ENCODE peak calls at places on chromosomes 11 and 22, in five cellular contexts. One of them, this sample, is unnamed.

GRCh38 chr22:48575567-48576332 is 1251.9 kb downstream of the BRD1 start:
- DNase-seq in SK-N-SH: peak
- DNase-seq in IMR-90: no peak
- DNase-seq in GM12878: no peak
- DNase-seq in K562: no peak
- DNase-seq in this sample: no peak

GRCh38 chr22:23553922-23554870 is 25.9 kb downstream of the IGLL1 start:
- DNase-seq in SK-N-SH: no peak
- DNase-seq in IMR-90: no peak
- DNase-seq in GM12878: no peak
- DNase-seq in K562: no peak
- DNase-seq in this sample: no peak

GRCh38 chr11:134995746-134996145 is 583.7 kb upstream of the B3GAT1 start:
- DNase-seq in SK-N-SH: no peak
- DNase-seq in IMR-90: no peak
- DNase-seq in GM12878: no peak
- DNase-seq in K562: no peak
- DNase-seq in this sample: no peak

GRCh38 chr11:64032050-64032449 is 3.7 kb upstream of the FLRT1 start:
- DNase-seq in SK-N-SH: no peak
- DNase-seq in IMR-90: peak
- DNase-seq in GM12878: no peak
- DNase-seq in K562: no peak
- DNase-seq in this sample: no peak

GRCh38 chr11:68798221-68798813 is 43.4 kb downstream of the CPT1A start:
- DNase-seq in SK-N-SH: peak
- DNase-seq in IMR-90: no peak
- DNase-seq in GM12878: no peak
- DNase-seq in K562: peak
- DNase-seq in this sample: peak

GRCh38 chr11:33574366-33574765 is 126.3 kb downstream of the C11orf91 start:
- DNase-seq in SK-N-SH: no peak
- DNase-seq in IMR-90: no peak
- DNase-seq in GM12878: no peak
- DNase-seq in K562: no peak
- DNase-seq in this sample: no peak

GRCh38 chr11:18064450-18065048 is 18.5 kb upstream of the TPH1 start:
- DNase-seq in SK-N-SH: no peak
- DNase-seq in IMR-90: no peak
- DNase-seq in GM12878: no peak
- DNase-seq in K562: no peak
- DNase-seq in this sample: no peak

GRCh38 chr22:49299821-49300231 is 527.8 kb downstream of the BRD1 start:
- DNase-seq in SK-N-SH: no peak
- DNase-seq in IMR-90: no peak
- DNase-seq in GM12878: no peak
- DNase-seq in K562: no peak
- DNase-seq in this sample: no peak

GRCh38 chr22:49772692-49773091 is 55.0 kb downstream of the BRD1 start:
- DNase-seq in SK-N-SH: no peak
- DNase-seq in IMR-90: no peak
- DNase-seq in GM12878: no peak
- DNase-seq in K562: peak
- DNase-seq in this sample: no peak

GRCh38 chr11:6474806-6475500 is 1.2 kb upstream of the TRIM3 start:
- DNase-seq in SK-N-SH: no peak
- DNase-seq in IMR-90: peak
- DNase-seq in GM12878: no peak
- DNase-seq in K562: no peak
- DNase-seq in this sample: no peak

GRCh38 chr11:114280696-114281095 is 15.5 kb upstream of the NNMT start:
- DNase-seq in SK-N-SH: peak
- DNase-seq in IMR-90: peak
- DNase-seq in GM12878: no peak
- DNase-seq in K562: peak
- DNase-seq in this sample: peak

GRCh38 chr22:38973289-38974169 is 8.6 kb upstream of the APOBEC3B start:
- DNase-seq in SK-N-SH: no peak
- DNase-seq in IMR-90: peak
- DNase-seq in GM12878: no peak
- DNase-seq in K562: peak
- DNase-seq in this sample: peak

GRCh38 chr11:8361206-8361605 is 97.5 kb upstream of the LMO1 start:
- DNase-seq in SK-N-SH: no peak
- DNase-seq in IMR-90: no peak
- DNase-seq in GM12878: no peak
- DNase-seq in K562: no peak
- DNase-seq in this sample: no peak

GRCh38 chr11:95680169-95680929 is 109.2 kb downstream of the FAM76B start:
- DNase-seq in SK-N-SH: no peak
- DNase-seq in IMR-90: peak
- DNase-seq in GM12878: no peak
- DNase-seq in K562: no peak
- DNase-seq in this sample: no peak

GRCh38 chr11:128521697-128522062 is 65.7 kb downstream of the ETS1 start:
- DNase-seq in SK-N-SH: peak
- DNase-seq in IMR-90: no peak
- DNase-seq in GM12878: no peak
- DNase-seq in K562: no peak
- DNase-seq in this sample: no peak

GRCh38 chr11:82718307-82718706 is 15.4 kb downstream of the FAM181B start:
- DNase-seq in SK-N-SH: peak
- DNase-seq in IMR-90: peak
- DNase-seq in GM12878: no peak
- DNase-seq in K562: peak
- DNase-seq in this sample: peak

GRCh38 chr22:40002935-40003715 is 8.4 kb downstream of the FAM83F start:
- DNase-seq in SK-N-SH: no peak
- DNase-seq in IMR-90: no peak
- DNase-seq in GM12878: no peak
- DNase-seq in K562: no peak
- DNase-seq in this sample: no peak

GRCh38 chr22:22200569-22201184 is 43.9 kb upstream of the VPREB1 start:
- DNase-seq in SK-N-SH: no peak
- DNase-seq in IMR-90: no peak
- DNase-seq in GM12878: no peak
- DNase-seq in K562: no peak
- DNase-seq in this sample: no peak

GRCh38 chr22:46458525-46458924 is 78.9 kb downstream of the CELSR1 start:
- DNase-seq in SK-N-SH: no peak
- DNase-seq in IMR-90: no peak
- DNase-seq in GM12878: no peak
- DNase-seq in K562: no peak
- DNase-seq in this sample: no peak

GRCh38 chr22:46457502-46458488 is 79.6 kb downstream of the CELSR1 start:
- DNase-seq in SK-N-SH: peak
- DNase-seq in IMR-90: peak
- DNase-seq in GM12878: no peak
- DNase-seq in K562: no peak
- DNase-seq in this sample: no peak

GRCh38 chr22:46455453-46455852 is 82.0 kb downstream of the CELSR1 start:
- DNase-seq in SK-N-SH: no peak
- DNase-seq in IMR-90: no peak
- DNase-seq in GM12878: no peak
- DNase-seq in K562: no peak
- DNase-seq in this sample: no peak

GRCh38 chr22:46454910-46455269 is 82.5 kb downstream of the CELSR1 start:
- DNase-seq in SK-N-SH: no peak
- DNase-seq in IMR-90: peak
- DNase-seq in GM12878: no peak
- DNase-seq in K562: no peak
- DNase-seq in this sample: no peak

GRCh38 chr22:46456818-46457163 is 80.6 kb downstream of the CELSR1 start:
- DNase-seq in SK-N-SH: no peak
- DNase-seq in IMR-90: no peak
- DNase-seq in GM12878: no peak
- DNase-seq in K562: no peak
- DNase-seq in this sample: peak
- TF ChIP-seq MXI1 in SK-N-SH: no peak
- TF ChIP-seq MXI1 in IMR-90: no peak
- TF ChIP-seq MXI1 in GM12878: no peak
- TF ChIP-seq MXI1 in K562: no peak
- TF ChIP-seq MXI1 in this sample: no peak

DNA sequence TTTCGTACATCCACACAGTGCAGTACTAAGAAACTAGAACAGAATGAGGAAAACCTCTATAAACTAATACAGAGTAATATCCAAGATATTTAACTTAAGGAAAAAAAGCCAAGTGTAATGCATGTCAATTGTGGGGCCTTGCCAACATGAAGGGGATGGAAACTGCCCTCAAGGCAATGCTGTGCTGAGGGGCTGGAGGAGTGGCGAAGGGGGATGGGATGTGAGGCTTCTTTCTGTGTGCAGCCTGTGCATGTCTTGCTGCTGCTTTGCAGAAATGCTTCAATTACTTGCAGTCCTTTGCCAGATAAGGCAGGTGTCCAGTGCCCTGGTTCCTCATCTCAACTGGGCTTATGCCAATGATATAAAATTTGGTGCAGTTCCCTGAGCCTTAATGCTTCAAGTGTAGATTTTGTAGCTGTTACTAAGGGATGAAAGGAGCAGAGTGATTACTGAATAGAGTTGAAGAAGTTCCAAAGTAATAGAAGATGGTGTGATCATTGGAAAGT is 96.2 kb downstream of the GRIA4 start:
- DNase-seq in SK-N-SH: no peak
- DNase-seq in IMR-90: no peak
- DNase-seq in GM12878: no peak
- DNase-seq in K562: no peak
- DNase-seq in this sample: no peak
- TF ChIP-seq MXI1 in SK-N-SH: no peak
- TF ChIP-seq MXI1 in IMR-90: no peak
- TF ChIP-seq MXI1 in GM12878: no peak
- TF ChIP-seq MXI1 in K562: no peak
- TF ChIP-seq MXI1 in this sample: no peak

GRCh38 chr22:30665786-30666185 is 1.9 kb downstream of the DUSP18 start:
- DNase-seq in SK-N-SH: no peak
- DNase-seq in IMR-90: no peak
- DNase-seq in GM12878: no peak
- DNase-seq in K562: no peak
- DNase-seq in this sample: no peak

GRCh38 chr22:30665266-30665665 is 2.4 kb downstream of the DUSP18 start:
- DNase-seq in SK-N-SH: no peak
- DNase-seq in IMR-90: no peak
- DNase-seq in GM12878: no peak
- DNase-seq in K562: no peak
- DNase-seq in this sample: no peak

GRCh38 chr22:30667486-30668305 is at the start of gene DUSP18:
- DNase-seq in SK-N-SH: peak
- DNase-seq in IMR-90: peak
- DNase-seq in GM12878: peak
- DNase-seq in K562: peak
- DNase-seq in this sample: peak

GRCh38 chr22:30668306-30668655 is 606 bp upstream of the DUSP18 start:
- DNase-seq in SK-N-SH: no peak
- DNase-seq in IMR-90: no peak
- DNase-seq in GM12878: no peak
- DNase-seq in K562: no peak
- DNase-seq in this sample: no peak

GRCh38 chr22:30667092-30667485 is 586 bp downstream of the DUSP18 start:
- DNase-seq in SK-N-SH: no peak
- DNase-seq in IMR-90: no peak
- DNase-seq in GM12878: no peak
- DNase-seq in K562: no peak
- DNase-seq in this sample: peak
- TF ChIP-seq MXI1 in SK-N-SH: no peak
- TF ChIP-seq MXI1 in IMR-90: no peak
- TF ChIP-seq MXI1 in GM12878: no peak
- TF ChIP-seq MXI1 in K562: no peak
- TF ChIP-seq MXI1 in this sample: no peak

DNA sequence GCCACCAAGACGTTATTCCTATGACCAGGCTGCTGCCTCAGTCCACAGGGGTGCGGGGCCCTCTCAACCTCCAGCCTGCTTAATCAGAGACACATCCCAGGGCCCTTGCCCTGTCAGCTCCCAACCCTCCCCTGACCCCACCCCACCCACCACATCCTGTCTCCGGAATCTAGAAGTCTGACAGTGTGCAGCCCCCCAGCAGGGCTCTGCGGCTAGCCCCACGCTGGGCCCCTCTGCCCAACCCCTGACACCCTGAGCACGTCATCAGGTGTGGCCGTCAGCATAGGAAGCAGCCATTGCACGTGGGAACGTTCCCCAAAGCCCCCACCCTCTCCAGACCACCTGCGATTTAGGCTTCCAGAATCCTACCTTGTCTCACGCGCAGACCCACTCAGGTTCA is 34.3 kb upstream of the IGSF9B start:
- DNase-seq in SK-N-SH: no peak
- DNase-seq in IMR-90: no peak
- DNase-seq in GM12878: no peak
- DNase-seq in K562: no peak
- DNase-seq in this sample: no peak
- TF ChIP-seq MXI1 in SK-N-SH: no peak
- TF ChIP-seq MXI1 in IMR-90: no peak
- TF ChIP-seq MXI1 in GM12878: no peak
- TF ChIP-seq MXI1 in K562: no peak
- TF ChIP-seq MXI1 in this sample: no peak

GRCh38 chr22:33192156-33192555 is 134.0 kb upstream of the SYN3 start:
- DNase-seq in SK-N-SH: no peak
- DNase-seq in IMR-90: no peak
- DNase-seq in GM12878: no peak
- DNase-seq in K562: no peak
- DNase-seq in this sample: no peak
- TF ChIP-seq MXI1 in SK-N-SH: no peak
- TF ChIP-seq MXI1 in IMR-90: no peak
- TF ChIP-seq MXI1 in GM12878: no peak
- TF ChIP-seq MXI1 in K562: no peak
- TF ChIP-seq MXI1 in this sample: no peak

This sample was measured in HepG2.